ENCODE peak calls at places on chromosomes 7 and 10, in nine cellular contexts. J is activated T-cell treated with anti-CD3 and anti-CD28 coated beads for 1 hour, Q is AG08396, P is HTR-8/SVneo, D is Kasumi-1, X is AML-193, O is WTC11, F is left ventricle myocardium inferior, G is iPS DF 6.9. S is an unnamed sample.

GRCh38 chr7:4445777-4446176 is 236.3 kb upstream of the FOXK1 start:
- DNase-seq in J (no peak), Q (no peak), P (no peak), D (no peak), X (no peak), O (no peak), F (no peak), G (no peak), S (no peak)

GRCh38 chr7:138661236-138661635 is 39.9 kb downstream of the SVOPL start:
- DNase-seq in J (no peak), Q (no peak), P (no peak), D (no peak), X (no peak), O (no peak), F (no peak), G (no peak), S (no peak)

GRCh38 chr7:41779918-41780317 is 77.0 kb upstream of the INHBA start:
- DNase-seq in J (no peak), Q (no peak), P (no peak), D (peak), X (peak), O (no peak), F (no peak), G (no peak), S (no peak)

GRCh38 chr10:98446121-98446655 is 547 bp downstream of the HPS1 start:
- DNase-seq in J (peak), Q (peak), P (no peak), D (peak), X (peak), O (peak), F (no peak), G (no peak), S (no peak)

GRCh38 chr10:24370877-24371276 is 161.9 kb downstream of the KIAA1217 start:
- DNase-seq in J (no peak), Q (no peak), P (no peak), D (no peak), X (no peak), O (no peak), F (no peak), G (no peak), S (no peak)

GRCh38 chr10:114565066-114565465 is 93.0 kb downstream of the ABLIM1 start:
- DNase-seq in J (no peak), Q (peak), P (no peak), D (no peak), X (no peak), O (no peak), F (no peak), G (no peak), S (no peak)

GRCh38 chr7:44689427-44689826 is 59.2 kb upstream of the ZMIZ2 start:
- DNase-seq in J (no peak), Q (no peak), P (no peak), D (no peak), X (no peak), O (no peak), F (no peak), G (no peak), S (no peak)

GRCh38 chr10:48683893-48684292 is 780 bp upstream of the WDFY4 start:
- DNase-seq in J (no peak), Q (no peak), P (no peak), D (no peak), X (no peak), O (no peak), F (no peak), G (no peak), S (no peak)

GRCh38 chr7:29971566-29972314 is 17.9 kb downstream of the SCRN1 start:
- DNase-seq in J (no peak), Q (no peak), P (no peak), D (no peak), X (no peak), O (no peak), F (no peak), G (no peak), S (no peak)

GRCh38 chr10:132347211-132347930 is 15.4 kb downstream of the LRRC27 start:
- DNase-seq in J (no peak), Q (no peak), P (no peak), D (no peak), X (no peak), O (no peak), F (no peak), G (no peak), S (no peak)

GRCh38 chr10:128178319-128178937 is 52.2 kb upstream of the MKI67 start:
- DNase-seq in J (peak), Q (no peak), P (peak), D (peak), X (peak), O (peak), F (no peak), G (peak), S (no peak)

GRCh38 chr7:103150192-103150591 is 1.3 kb upstream of the NAPEPLD start:
- DNase-seq in J (no peak), Q (no peak), P (no peak), D (no peak), X (no peak), O (no peak), F (no peak), G (no peak), S (no peak)

GRCh38 chr7:366171-366916 is 76.4 kb downstream of the FOXL3 start:
- DNase-seq in J (no peak), Q (no peak), P (peak), D (peak), X (peak), O (no peak), F (no peak), G (no peak), S (no peak)

GRCh38 chr7:129367700-129368388 is 66.4 kb upstream of the STRIP2 start:
- DNase-seq in J (peak), Q (peak), P (peak), D (peak), X (peak), O (peak), F (peak), G (peak), S (peak)

GRCh38 chr7:124801330-124801895 is 35.8 kb upstream of the GPR37 start:
- DNase-seq in J (no peak), Q (no peak), P (no peak), D (no peak), X (no peak), O (no peak), F (no peak), G (no peak), S (no peak)

GRCh38 chr7:82595176-82595575 is 151.6 kb upstream of the CACNA2D1 start:
- DNase-seq in J (no peak), Q (no peak), P (no peak), D (peak), X (no peak), O (no peak), F (no peak), G (no peak), S (no peak)

GRCh38 chr7:75944507-75944906 is 29.6 kb downstream of the POR start:
- DNase-seq in J (no peak), Q (no peak), P (no peak), D (no peak), X (no peak), O (no peak), F (no peak), G (no peak), S (no peak)

GRCh38 chr7:30658471-30659074 is 23.7 kb downstream of the CRHR2 start:
- DNase-seq in J (no peak), Q (no peak), P (no peak), D (peak), X (no peak), O (no peak), F (no peak), G (no peak), S (no peak)

GRCh38 chr7:27178366-27178765 is 4.2 kb upstream of the HOXA10 start:
- DNase-seq in J (no peak), Q (no peak), P (no peak), D (no peak), X (no peak), O (no peak), F (no peak), G (no peak), S (no peak)